ENCODE peak calls at places on chromosomes 2 and 18, in five cellular contexts. E, K, S, N and P are unnamed samples.
A peak's percentile ranks its signal among the peaks of the same experiment; 100 is the strongest.

GRCh38 chr2:224449212-224450147 is 47.6 kb upstream of the FAM124B start:
- DNase-seq in E (peak; percentile 43), K (peak; percentile 81), S (no peak), N (peak; percentile 51), P (no peak)

GRCh38 chr2:121530210-121530562 is 494 bp upstream of the RNU4ATAC start:
- DNase-seq in E (no peak), K (peak; percentile 74), S (no peak), N (peak; percentile 84), P (peak; percentile 73)

GRCh38 chr18:8826971-8827370 is 121.6 kb downstream of the MTCL1 start:
- DNase-seq in E (no peak), K (no peak), S (no peak), N (no peak), P (peak; percentile 17)

GRCh38 chr18:13216732-13217465 is 1.7 kb upstream of the LDLRAD4 start:
- DNase-seq in E (no peak), K (peak; percentile 66), S (peak; percentile 33), N (peak; percentile 24), P (peak; percentile 32)

GRCh38 chr2:137185378-137186078 is 420.2 kb downstream of the THSD7B start:
- DNase-seq in E (peak; percentile 39), K (no peak), S (no peak), N (peak; percentile 38), P (no peak)

GRCh38 chr2:238290079-238290478 is 1.7 kb upstream of the PER2 start:
- DNase-seq in E (peak; percentile 98), K (no peak), S (no peak), N (no peak), P (peak; percentile 80)

GRCh38 chr18:1840878-1841277 is 730.4 kb downstream of the METTL4 start:
- DNase-seq in E (no peak), K (no peak), S (no peak), N (no peak), P (no peak)

GRCh38 chr2:111679202-111679601 is 204.8 kb downstream of the ANAPC1 start:
- DNase-seq in E (no peak), K (no peak), S (no peak), N (peak; percentile 42), P (no peak)

GRCh38 chr2:151097118-151097517 is 164.5 kb downstream of the RBM43 start:
- DNase-seq in E (no peak), K (no peak), S (no peak), N (no peak), P (no peak)

GRCh38 chr18:5582849-5583667 is 39.3 kb upstream of the EPB41L3 start:
- DNase-seq in E (no peak), K (no peak), S (no peak), N (peak; percentile 57), P (no peak)

GRCh38 chr2:35548171-35548570 is 807.4 kb upstream of the CRIM1 start:
- DNase-seq in E (peak; percentile 64), K (no peak), S (no peak), N (peak; percentile 20), P (no peak)

GRCh38 chr2:171630812-171631626 is 56.2 kb upstream of the DYNC1I2 start:
- DNase-seq in E (no peak), K (no peak), S (no peak), N (no peak), P (no peak)

GRCh38 chr2:6832995-6833604 is 32.6 kb downstream of the CMPK2 start:
- DNase-seq in E (no peak), K (no peak), S (no peak), N (no peak), P (no peak)

GRCh38 chr2:18387479-18388206 is 172.8 kb downstream of the RDH14 start:
- DNase-seq in E (peak; percentile 70), K (peak; percentile 73), S (peak; percentile 72), N (peak; percentile 73), P (peak; percentile 78)

GRCh38 chr2:189651284-189651683 is 10.0 kb upstream of the ASNSD1 start:
- DNase-seq in E (no peak), K (no peak), S (no peak), N (no peak), P (no peak)

GRCh38 chr2:232592687-232593407 is 40.6 kb upstream of the EFHD1 start:
- DNase-seq in E (peak; percentile 97), K (no peak), S (peak; percentile 9), N (peak; percentile 93), P (no peak)

GRCh38 chr2:198383392-198383791 is 579.0 kb downstream of the PLCL1 start:
- DNase-seq in E (no peak), K (no peak), S (no peak), N (peak; percentile 26), P (no peak)

GRCh38 chr2:229714080-229714735 is at the start of gene DNER:
- DNase-seq in E (no peak), K (peak; percentile 52), S (peak; percentile 67), N (peak; percentile 32), P (peak; percentile 66)

GRCh38 chr2:201406077-201406662 is 45.1 kb downstream of the TRAK2 start:
- DNase-seq in E (peak; percentile 81), K (no peak), S (no peak), N (peak; percentile 89), P (peak; percentile 70)

GRCh38 chr2:63506350-63506749 is 81.9 kb downstream of the WDPCP start:
- DNase-seq in E (no peak), K (no peak), S (peak; percentile 57), N (no peak), P (no peak)

GRCh38 chr2:67600946-67601345 is 203.8 kb downstream of the ETAA1 start:
- DNase-seq in E (peak; percentile 64), K (no peak), S (no peak), N (peak; percentile 62), P (no peak)

GRCh38 chr18:56028514-56028913 is 440.5 kb upstream of the TCF4 start:
- DNase-seq in E (peak; percentile 75), K (no peak), S (no peak), N (peak; percentile 67), P (peak; percentile 12)

GRCh38 chr2:129716781-129717559 is 262.5 kb upstream of the RAB6C start:
- DNase-seq in E (no peak), K (no peak), S (no peak), N (no peak), P (no peak)

GRCh38 chr2:106941372-106941993 is 55.5 kb upstream of the ST6GAL2 start:
- DNase-seq in E (no peak), K (no peak), S (no peak), N (no peak), P (no peak)

GRCh38 chr2:106843001-106843909 is 42.7 kb downstream of the ST6GAL2 start:
- DNase-seq in E (no peak), K (no peak), S (no peak), N (no peak), P (no peak)

GRCh38 chr2:71950256-71951066 is 197.2 kb downstream of the CYP26B1 start:
- DNase-seq in E (peak; percentile 27), K (peak; percentile 83), S (no peak), N (peak; percentile 59), P (no peak)

GRCh38 chr2:70014959-70015358 is 53.5 kb upstream of the ASPRV1 start:
- DNase-seq in E (no peak), K (no peak), S (no peak), N (no peak), P (no peak)

GRCh38 chr2:109715302-109715937 is 78.7 kb upstream of the RGPD5 start:
- DNase-seq in E (peak; percentile 70), K (peak; percentile 67), S (no peak), N (peak; percentile 56), P (peak; percentile 42)

GRCh38 chr2:60569680-60570111 is 16.2 kb upstream of the BCL11A start:
- DNase-seq in E (no peak), K (no peak), S (no peak), N (peak; percentile 9), P (no peak)

GRCh38 chr2:109079590-109079989 is 49.4 kb upstream of the SH3RF3 start:
- DNase-seq in E (no peak), K (no peak), S (no peak), N (no peak), P (no peak)

DNA sequence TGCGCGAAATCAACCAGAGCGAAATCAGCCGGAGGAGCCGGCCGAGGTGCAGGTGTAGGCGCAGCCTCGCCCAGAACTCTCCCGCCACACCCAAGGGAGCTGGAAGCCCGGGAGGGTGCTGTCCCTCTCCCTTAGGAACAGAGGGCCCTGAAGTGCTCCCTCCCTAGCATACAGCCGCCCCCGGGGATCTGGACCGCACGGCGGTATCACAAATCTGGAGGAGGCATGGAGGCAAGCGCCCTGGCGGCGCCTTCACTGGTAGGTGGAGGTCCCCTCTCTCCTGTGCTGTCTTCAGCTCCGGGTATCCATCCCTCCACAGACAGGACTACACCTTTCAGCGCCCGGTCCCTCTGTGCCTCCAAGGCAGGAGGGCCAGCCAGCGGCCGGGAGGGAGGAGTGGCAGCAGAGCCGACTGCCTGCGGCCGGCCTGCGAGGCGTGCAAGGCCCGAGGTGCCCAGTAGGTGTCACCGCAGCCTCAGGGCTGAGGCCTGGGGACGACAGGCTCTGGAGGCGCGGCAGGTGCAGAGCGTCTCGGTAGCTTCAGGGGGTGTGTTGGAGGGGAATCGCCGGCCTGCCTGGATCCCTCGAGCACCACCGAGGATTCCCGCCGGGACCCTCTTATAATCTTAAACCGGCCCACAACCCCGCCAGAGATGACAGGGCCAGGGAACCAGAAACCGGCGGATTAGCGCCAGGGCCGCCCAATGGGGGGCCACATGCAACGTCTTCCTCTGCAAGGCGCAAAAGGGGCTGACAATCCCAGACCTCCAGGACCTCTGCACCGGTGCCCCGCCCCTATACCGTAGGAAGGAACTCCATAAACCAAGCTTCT is 2.8 kb downstream of the IHH start:
- DNase-seq in E (peak; percentile 31), K (peak; percentile 88), S (peak; percentile 75), N (peak; percentile 82), P (peak; percentile 81)
- H3K4me3 ChIP-seq in E (no peak overlapping the region), K (no peak overlapping the region), S (no peak overlapping the region), N (peak overlapping the region; percentile 49), P (no peak overlapping the region)

GRCh38 chr2:169365093-169365483 is 2.8 kb upstream of the LRP2 start:
- DNase-seq in E (no peak), K (no peak), S (peak; percentile 67), N (no peak), P (no peak)
- H3K4me3 ChIP-seq in E (no peak overlapping the region), K (peak overlapping the region; percentile 57), S (peak overlapping the region; percentile 82), N (no peak overlapping the region), P (no peak overlapping the region)

DNA sequence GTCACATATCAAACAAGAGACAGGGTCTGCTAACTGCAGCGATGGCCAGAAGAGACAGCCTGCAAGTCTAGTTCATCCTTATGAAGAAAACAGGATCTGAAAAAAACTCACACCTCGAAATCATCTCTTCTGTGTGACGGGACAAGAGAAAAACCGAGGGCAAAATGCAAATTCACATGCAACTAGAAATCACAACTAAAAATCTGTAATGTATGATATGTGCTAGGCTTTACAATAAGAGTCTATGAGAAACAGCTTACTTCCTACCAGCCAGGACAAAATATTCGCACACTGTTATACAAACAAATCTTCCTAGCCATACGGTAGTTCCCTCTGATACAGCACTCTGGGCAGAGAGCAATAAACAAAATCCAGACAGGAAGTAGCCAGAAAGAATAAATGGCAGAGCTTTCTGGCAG is 48.8 kb downstream of the ANKRD44 start:
- DNase-seq in E (no peak), K (no peak), S (no peak), N (no peak), P (no peak)
- H3K4me3 ChIP-seq in E (no peak overlapping the region), K (no peak overlapping the region), S (no peak overlapping the region), N (no peak overlapping the region), P (no peak overlapping the region)

GRCh38 chr18:45836242-45837215 is 11.1 kb downstream of the SIGLEC15 start:
- DNase-seq in E (no peak), K (no peak), S (no peak), N (no peak), P (no peak)

GRCh38 chr18:45835057-45835634 is 9.7 kb downstream of the SIGLEC15 start:
- DNase-seq in E (no peak), K (no peak), S (no peak), N (no peak), P (no peak)

GRCh38 chr18:45838302-45839070 is 13.0 kb downstream of the SIGLEC15 start:
- DNase-seq in E (no peak), K (peak; percentile 84), S (no peak), N (peak; percentile 58), P (peak; percentile 30)

GRCh38 chr18:45839415-45840395 is 14.2 kb downstream of the SIGLEC15 start:
- DNase-seq in E (peak; percentile 71), K (peak; percentile 69), S (no peak), N (peak; percentile 90), P (peak; percentile 43)

GRCh38 chr18:45837283-45838070 is 12.0 kb downstream of the SIGLEC15 start:
- DNase-seq in E (peak; percentile 44), K (no peak), S (no peak), N (peak; percentile 83), P (peak; percentile 57)
- H3K4me3 ChIP-seq in E (peak overlapping the region; percentile 25), K (no peak overlapping the region), S (no peak overlapping the region), N (peak overlapping the region; percentile 33), P (no peak overlapping the region)